ENCODE peak calls at places on chromosomes 12 and 14, in four cellular contexts. One of them, this sample, is unnamed.

GRCh38 chr14:80930836-80931389 is 10.6 kb downstream of the CEP128 start:
- DNase-seq in PC-9: peak; percentile 45
- DNase-seq in brain microvascular endothelial cell: peak; percentile 84
- DNase-seq in fibroblast of lung: peak; percentile 94
- DNase-seq in this sample: peak; percentile 94

GRCh38 chr12:6434205-6435180 is 10.3 kb upstream of the CD27 start:
- DNase-seq in PC-9: no peak
- DNase-seq in brain microvascular endothelial cell: no peak
- DNase-seq in fibroblast of lung: no peak
- DNase-seq in this sample: no peak

GRCh38 chr12:253116-253831 is 9.4 kb downstream of the SLC6A13 start:
- DNase-seq in PC-9: no peak
- DNase-seq in brain microvascular endothelial cell: no peak
- DNase-seq in fibroblast of lung: no peak
- DNase-seq in this sample: no peak

GRCh38 chr14:94174622-94175402 is 690 bp downstream of the PPP4R4 start:
- DNase-seq in PC-9: no peak
- DNase-seq in brain microvascular endothelial cell: no peak
- DNase-seq in fibroblast of lung: no peak
- DNase-seq in this sample: no peak

GRCh38 chr14:101470266-101470665 is 91.0 kb upstream of the DIO3 start:
- DNase-seq in PC-9: no peak
- DNase-seq in brain microvascular endothelial cell: no peak
- DNase-seq in fibroblast of lung: no peak
- DNase-seq in this sample: no peak

GRCh38 chr14:88352299-88353097 is 29.4 kb upstream of the KCNK10 start:
- DNase-seq in PC-9: no peak
- DNase-seq in brain microvascular endothelial cell: no peak
- DNase-seq in fibroblast of lung: peak; percentile 22
- DNase-seq in this sample: peak; percentile 38

GRCh38 chr14:66568220-66568619 is 60.3 kb downstream of the GPHN start:
- DNase-seq in PC-9: no peak
- DNase-seq in brain microvascular endothelial cell: no peak
- DNase-seq in fibroblast of lung: no peak
- DNase-seq in this sample: no peak

GRCh38 chr12:55743131-55743921 is 404 bp downstream of the GDF11 start:
- DNase-seq in PC-9: peak; percentile 60
- DNase-seq in brain microvascular endothelial cell: peak; percentile 44
- DNase-seq in fibroblast of lung: peak; percentile 70
- DNase-seq in this sample: no peak

GRCh38 chr14:27366596-27366995 is 768.8 kb upstream of the NOVA1 start:
- DNase-seq in PC-9: no peak
- DNase-seq in brain microvascular endothelial cell: no peak
- DNase-seq in fibroblast of lung: peak; percentile 35
- DNase-seq in this sample: no peak

GRCh38 chr14:44962573-44963528 is 861 bp downstream of the TOGARAM1 start:
- DNase-seq in PC-9: no peak
- DNase-seq in brain microvascular endothelial cell: peak; percentile 20
- DNase-seq in fibroblast of lung: peak; percentile 64
- DNase-seq in this sample: peak; percentile 42

GRCh38 chr12:56998981-56999380 is 7.4 kb downstream of the ZBTB39 start:
- DNase-seq in PC-9: no peak
- DNase-seq in brain microvascular endothelial cell: no peak
- DNase-seq in fibroblast of lung: no peak
- DNase-seq in this sample: no peak

GRCh38 chr12:26429070-26429691 is 233.8 kb downstream of the SSPN start:
- DNase-seq in PC-9: no peak
- DNase-seq in brain microvascular endothelial cell: no peak
- DNase-seq in fibroblast of lung: no peak
- DNase-seq in this sample: no peak

GRCh38 chr12:17062296-17063061 is 456.5 kb upstream of the LMO3 start:
- DNase-seq in PC-9: peak; percentile 51
- DNase-seq in brain microvascular endothelial cell: no peak
- DNase-seq in fibroblast of lung: no peak
- DNase-seq in this sample: peak; percentile 2

GRCh38 chr12:39368891-39369290 is 74.0 kb downstream of the KIF21A start:
- DNase-seq in PC-9: peak; percentile 50
- DNase-seq in brain microvascular endothelial cell: no peak
- DNase-seq in fibroblast of lung: peak; percentile 22
- DNase-seq in this sample: no peak

GRCh38 chr14:100304825-100305445 is 1.3 kb downstream of the SLC25A29 start:
- DNase-seq in PC-9: no peak
- DNase-seq in brain microvascular endothelial cell: no peak
- DNase-seq in fibroblast of lung: peak; percentile 49
- DNase-seq in this sample: no peak

GRCh38 chr12:131454418-131455217 is 256.3 kb upstream of the SFSWAP start:
- DNase-seq in PC-9: peak; percentile 45
- DNase-seq in brain microvascular endothelial cell: peak; percentile 7
- DNase-seq in fibroblast of lung: no peak
- DNase-seq in this sample: no peak

GRCh38 chr12:18546399-18546798 is 191.4 kb downstream of the PLCZ1 start:
- DNase-seq in PC-9: no peak
- DNase-seq in brain microvascular endothelial cell: peak; percentile 57
- DNase-seq in fibroblast of lung: peak; percentile 67
- DNase-seq in this sample: peak; percentile 30

GRCh38 chr12:9340422-9341259 is 132.4 kb upstream of the PZP start:
- DNase-seq in PC-9: no peak
- DNase-seq in brain microvascular endothelial cell: peak; percentile 38
- DNase-seq in fibroblast of lung: peak; percentile 51
- DNase-seq in this sample: peak; percentile 11

GRCh38 chr12:69922999-69923398 is 98.0 kb downstream of the MYRFL start:
- DNase-seq in PC-9: no peak
- DNase-seq in brain microvascular endothelial cell: no peak
- DNase-seq in fibroblast of lung: no peak
- DNase-seq in this sample: no peak

GRCh38 chr12:45205165-45205825 is 10.6 kb upstream of the ANO6 start:
- DNase-seq in PC-9: no peak
- DNase-seq in brain microvascular endothelial cell: no peak
- DNase-seq in fibroblast of lung: no peak
- DNase-seq in this sample: no peak

GRCh38 chr12:41224066-41224465 is 35.9 kb downstream of the PDZRN4 start:
- DNase-seq in PC-9: no peak
- DNase-seq in brain microvascular endothelial cell: no peak
- DNase-seq in fibroblast of lung: no peak
- DNase-seq in this sample: no peak

GRCh38 chr12:39431797-39432196 is 11.1 kb downstream of the KIF21A start:
- DNase-seq in PC-9: no peak
- DNase-seq in brain microvascular endothelial cell: no peak
- DNase-seq in fibroblast of lung: no peak
- DNase-seq in this sample: no peak

GRCh38 chr14:95470942-95471499 is 45.4 kb downstream of the SYNE3 start:
- DNase-seq in PC-9: no peak
- DNase-seq in brain microvascular endothelial cell: no peak
- DNase-seq in fibroblast of lung: no peak
- DNase-seq in this sample: no peak

GRCh38 chr14:53955671-53956426 is 776 bp downstream of the BMP4 start:
- DNase-seq in PC-9: peak; percentile 58
- DNase-seq in brain microvascular endothelial cell: no peak
- DNase-seq in fibroblast of lung: peak; percentile 50
- DNase-seq in this sample: no peak

GRCh38 chr12:5577239-5577638 is 145.3 kb downstream of the NTF3 start:
- DNase-seq in PC-9: no peak
- DNase-seq in brain microvascular endothelial cell: no peak
- DNase-seq in fibroblast of lung: no peak
- DNase-seq in this sample: no peak

GRCh38 chr12:62737615-62738014 is 197.3 kb downstream of the PPM1H start:
- DNase-seq in PC-9: no peak
- DNase-seq in brain microvascular endothelial cell: no peak
- DNase-seq in fibroblast of lung: peak; percentile 25
- DNase-seq in this sample: no peak

GRCh38 chr12:75568387-75568786 is 57.0 kb upstream of the KRR1 start:
- DNase-seq in PC-9: no peak
- DNase-seq in brain microvascular endothelial cell: no peak
- DNase-seq in fibroblast of lung: peak; percentile 60
- DNase-seq in this sample: peak; percentile 16

GRCh38 chr14:74085047-74085637 is 386 bp downstream of the LIN52 start:
- DNase-seq in PC-9: peak; percentile 59
- DNase-seq in brain microvascular endothelial cell: peak; percentile 29
- DNase-seq in fibroblast of lung: peak; percentile 62
- DNase-seq in this sample: peak; percentile 55

GRCh38 chr12:105825141-105825540 is 313.6 kb downstream of the NUAK1 start:
- DNase-seq in PC-9: no peak
- DNase-seq in brain microvascular endothelial cell: no peak
- DNase-seq in fibroblast of lung: peak; percentile 65
- DNase-seq in this sample: peak; percentile 9

GRCh38 chr14:66610154-66610563 is 102.2 kb downstream of the GPHN start:
- DNase-seq in PC-9: no peak
- DNase-seq in brain microvascular endothelial cell: no peak
- DNase-seq in fibroblast of lung: no peak
- DNase-seq in this sample: no peak

DNA sequence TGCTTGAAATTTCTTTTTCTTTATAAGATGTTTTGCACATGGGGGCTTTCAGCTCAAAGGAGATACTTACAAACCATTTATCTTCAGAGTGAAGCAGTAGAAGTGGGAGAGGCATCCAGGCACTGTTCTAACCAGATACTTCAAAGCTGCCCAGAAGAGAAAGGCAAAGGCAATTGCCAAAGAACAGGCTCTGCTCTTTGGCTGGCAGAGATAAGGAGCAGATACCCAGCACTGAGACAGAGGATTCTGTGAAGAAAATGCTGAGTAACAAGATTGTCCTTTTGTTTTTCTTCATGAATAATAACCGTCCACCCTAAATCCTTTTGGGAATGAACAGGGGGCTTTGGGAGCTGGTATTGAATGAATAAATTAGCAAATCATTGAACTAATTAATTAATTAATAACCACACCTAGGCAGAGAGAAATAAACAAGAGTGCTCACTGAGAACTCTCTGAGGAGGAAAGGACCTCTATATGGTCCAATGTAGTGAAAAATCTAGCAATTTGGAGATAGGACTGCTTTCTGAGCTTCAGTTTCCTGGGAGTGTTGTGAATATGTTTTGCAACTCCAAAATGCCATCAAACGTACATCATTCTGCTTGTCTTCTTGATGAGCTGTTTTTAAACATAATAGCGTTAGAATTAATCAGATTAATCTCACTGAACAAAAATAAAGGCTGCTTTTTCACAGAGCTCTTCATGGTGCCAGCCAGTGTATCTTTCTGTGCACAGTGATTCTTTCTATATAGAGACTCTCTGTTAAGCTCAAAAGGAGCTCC is 192.8 kb upstream of the AMIGO2 start:
- DNase-seq in PC-9: peak; percentile 50
- DNase-seq in brain microvascular endothelial cell: no peak
- DNase-seq in fibroblast of lung: no peak
- DNase-seq in this sample: no peak
- H3K27ac ChIP-seq in PC-9: peak overlapping the region; percentile 100
- H3K27ac ChIP-seq in brain microvascular endothelial cell: no peak overlapping the region
- H3K27ac ChIP-seq in fibroblast of lung: no peak overlapping the region
- H3K27ac ChIP-seq in this sample: peak overlapping the region; percentile 96

DNA sequence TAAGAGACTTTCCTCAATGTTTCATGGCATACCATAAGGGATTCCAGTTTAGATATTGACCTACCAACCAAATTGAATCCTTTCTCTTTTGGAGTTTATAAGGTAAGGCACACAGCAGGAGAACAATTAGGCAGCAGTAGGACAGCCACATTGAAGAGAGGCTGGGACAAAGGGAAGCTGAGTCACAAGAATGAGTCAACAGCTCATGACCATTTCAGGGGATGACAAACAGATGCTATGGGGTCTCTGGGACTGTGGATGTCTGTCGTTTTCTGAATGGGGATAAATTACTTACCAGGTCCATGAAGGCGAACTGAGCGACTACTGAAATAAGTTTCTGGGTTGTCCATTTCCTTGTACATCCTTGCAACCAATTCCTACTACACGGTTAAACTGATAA is 48.6 kb upstream of the E2F7 start:
- DNase-seq in PC-9: no peak
- DNase-seq in brain microvascular endothelial cell: peak; percentile 41
- DNase-seq in fibroblast of lung: peak; percentile 39
- DNase-seq in this sample: no peak
- H3K27ac ChIP-seq in PC-9: no peak overlapping the region
- H3K27ac ChIP-seq in brain microvascular endothelial cell: no peak overlapping the region
- H3K27ac ChIP-seq in fibroblast of lung: no peak overlapping the region
- H3K27ac ChIP-seq in this sample: no peak overlapping the region

GRCh38 chr12:120843472-120843871 is 60.7 kb downstream of the SPPL3 start:
- DNase-seq in PC-9: no peak
- DNase-seq in brain microvascular endothelial cell: no peak
- DNase-seq in fibroblast of lung: no peak
- DNase-seq in this sample: no peak

GRCh38 chr12:120845696-120846095 is 58.5 kb downstream of the SPPL3 start:
- DNase-seq in PC-9: no peak
- DNase-seq in brain microvascular endothelial cell: no peak
- DNase-seq in fibroblast of lung: no peak
- DNase-seq in this sample: no peak

GRCh38 chr12:120844768-120845449 is 59.2 kb downstream of the SPPL3 start:
- DNase-seq in PC-9: no peak
- DNase-seq in brain microvascular endothelial cell: no peak
- DNase-seq in fibroblast of lung: no peak
- DNase-seq in this sample: no peak

GRCh38 chr12:120842595-120842994 is 61.6 kb downstream of the SPPL3 start:
- DNase-seq in PC-9: no peak
- DNase-seq in brain microvascular endothelial cell: no peak
- DNase-seq in fibroblast of lung: peak; percentile 52
- DNase-seq in this sample: no peak

DNA sequence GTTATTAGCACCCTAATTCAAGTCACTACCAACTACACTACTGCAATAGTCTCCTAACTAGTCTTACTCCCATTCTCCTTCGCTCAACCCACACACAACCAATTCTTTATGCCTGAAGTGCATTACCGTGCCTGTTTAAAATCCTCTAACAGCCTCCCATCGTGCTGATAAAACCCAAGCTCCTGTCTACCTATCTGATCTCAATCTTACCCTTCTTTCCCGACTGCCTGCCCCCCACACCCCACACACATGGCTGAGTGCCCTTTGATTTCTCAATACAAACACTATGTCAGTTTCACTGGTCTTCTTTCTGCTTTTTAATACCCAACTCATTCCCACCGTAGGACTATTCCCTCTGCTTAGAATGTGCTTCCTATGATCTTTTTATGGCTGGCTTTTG is 59.9 kb downstream of the SPPL3 start:
- DNase-seq in PC-9: no peak
- DNase-seq in brain microvascular endothelial cell: no peak
- DNase-seq in fibroblast of lung: no peak
- DNase-seq in this sample: no peak
- H3K27ac ChIP-seq in PC-9: no peak overlapping the region
- H3K27ac ChIP-seq in brain microvascular endothelial cell: no peak overlapping the region
- H3K27ac ChIP-seq in fibroblast of lung: no peak overlapping the region
- H3K27ac ChIP-seq in this sample: no peak overlapping the region

GRCh38 chr14:70018713-70019201 is 139.5 kb downstream of the SMOC1 start:
- DNase-seq in PC-9: no peak
- DNase-seq in brain microvascular endothelial cell: no peak
- DNase-seq in fibroblast of lung: peak; percentile 16
- DNase-seq in this sample: no peak
- H3K27ac ChIP-seq in PC-9: no peak overlapping the region
- H3K27ac ChIP-seq in brain microvascular endothelial cell: no peak overlapping the region
- H3K27ac ChIP-seq in fibroblast of lung: no peak overlapping the region
- H3K27ac ChIP-seq in this sample: peak overlapping the region; percentile 22